ENCODE peak calls at places on chromosomes 6 and 20, in nine cellular contexts. R is NCI-H524 treated with DMSO at 0.1 percent for 48 hours; J is iPS DF 19.7; Q is GM23248; G is activated T-helper 1 cell treated with anti-CD3 and anti-CD28 coated beads, Interleukin-2, amount 50 U/mL, for 16 hours; D is HEK293T; Y is hepatocyte; C is GM03348; B is NCI-H1092 treated with DMSO at 0.1 percent for 48 hours. K is an unnamed sample.

GRCh38 chr20:13222319-13222716 is 1.2 kb downstream of the ISM1 start:
- DNase-seq in R (no peak), J (no peak), Q (no peak), G (no peak), D (no peak), Y (no peak), C (no peak), B (no peak), K (no peak)

GRCh38 chr6:25535302-25536225 is 116.5 kb upstream of the SCGN start:
- DNase-seq in R (no peak), J (no peak), Q (no peak), G (no peak), D (no peak), Y (no peak), C (no peak), B (no peak), K (no peak)

GRCh38 chr6:40719671-40720374 is 132.7 kb upstream of the LRFN2 start:
- DNase-seq in R (no peak), J (no peak), Q (peak), G (no peak), D (no peak), Y (peak), C (peak), B (no peak), K (no peak)

GRCh38 chr6:4759997-4760396 is 16.2 kb upstream of the CDYL start:
- DNase-seq in R (no peak), J (no peak), Q (no peak), G (no peak), D (no peak), Y (no peak), C (no peak), B (no peak), K (no peak)

GRCh38 chr6:132190815-132191175 is 210.5 kb downstream of the MOXD1 start:
- DNase-seq in R (no peak), J (no peak), Q (peak), G (no peak), D (no peak), Y (no peak), C (peak), B (no peak), K (no peak)

GRCh38 chr6:121187833-121188200 is 146.5 kb downstream of the TBC1D32 start:
- DNase-seq in R (no peak), J (no peak), Q (no peak), G (no peak), D (no peak), Y (no peak), C (no peak), B (no peak), K (no peak)

GRCh38 chr6:165893431-165893830 is 230.4 kb upstream of the PDE10A start:
- DNase-seq in R (no peak), J (no peak), Q (no peak), G (no peak), D (no peak), Y (no peak), C (no peak), B (no peak), K (no peak)

GRCh38 chr20:48722737-48723191 is 105.0 kb downstream of the PREX1 start:
- DNase-seq in R (no peak), J (no peak), Q (peak), G (no peak), D (no peak), Y (peak), C (peak), B (peak), K (no peak)

GRCh38 chr20:51636123-51636522 is 93.6 kb upstream of the NFATC2 start:
- DNase-seq in R (no peak), J (no peak), Q (no peak), G (peak), D (no peak), Y (no peak), C (no peak), B (no peak), K (no peak)

GRCh38 chr6:159416891-159417540 is 247.8 kb downstream of the FNDC1 start:
- DNase-seq in R (no peak), J (no peak), Q (peak), G (no peak), D (no peak), Y (no peak), C (no peak), B (no peak), K (no peak)

GRCh38 chr6:15876406-15876805 is 213.6 kb upstream of the DTNBP1 start:
- DNase-seq in R (no peak), J (no peak), Q (peak), G (no peak), D (no peak), Y (peak), C (no peak), B (no peak), K (no peak)

GRCh38 chr6:45476341-45476740 is 98.6 kb upstream of the SUPT3H start:
- DNase-seq in R (no peak), J (no peak), Q (no peak), G (no peak), D (no peak), Y (no peak), C (no peak), B (no peak), K (no peak)

GRCh38 chr6:149089508-149089907 is 228.0 kb upstream of the TAB2 start:
- DNase-seq in R (no peak), J (no peak), Q (no peak), G (no peak), D (no peak), Y (no peak), C (no peak), B (no peak), K (no peak)

GRCh38 chr6:109139109-109139508 is 43.8 kb downstream of the CEP57L1 start:
- DNase-seq in R (no peak), J (no peak), Q (peak), G (no peak), D (no peak), Y (no peak), C (peak), B (no peak), K (no peak)

GRCh38 chr20:32583581-32584045 is 1.5 kb downstream of the NOL4L start:
- DNase-seq in R (no peak), J (no peak), Q (no peak), G (no peak), D (no peak), Y (peak), C (peak), B (no peak), K (no peak)

GRCh38 chr6:125507987-125508655 is 206.4 kb upstream of the HDDC2 start:
- DNase-seq in R (peak), J (no peak), Q (peak), G (no peak), D (no peak), Y (peak), C (no peak), B (peak), K (no peak)

GRCh38 chr20:60976913-60977312 is 275.1 kb upstream of the CDH4 start:
- DNase-seq in R (no peak), J (no peak), Q (no peak), G (no peak), D (peak), Y (no peak), C (no peak), B (no peak), K (no peak)

GRCh38 chr6:28982476-28983266 is 22.4 kb downstream of the ZNF311 start:
- DNase-seq in R (peak), J (no peak), Q (peak), G (no peak), D (peak), Y (peak), C (peak), B (no peak), K (no peak)

GRCh38 chr6:151288711-151289398 is 49.1 kb downstream of the AKAP12 start:
- DNase-seq in R (no peak), J (no peak), Q (no peak), G (no peak), D (peak), Y (no peak), C (no peak), B (no peak), K (no peak)

GRCh38 chr6:52995913-52996685 is 1.0 kb upstream of the GSTA4 start:
- DNase-seq in R (peak), J (peak), Q (peak), G (peak), D (peak), Y (peak), C (no peak), B (peak), K (no peak)

GRCh38 chr6:32825966-32826365 is 9.2 kb upstream of the HLA-DOB start:
- DNase-seq in R (no peak), J (no peak), Q (peak), G (no peak), D (no peak), Y (no peak), C (peak), B (no peak), K (no peak)

GRCh38 chr6:138428943-138429616 is 25.1 kb downstream of the HEBP2 start:
- DNase-seq in R (no peak), J (no peak), Q (peak), G (no peak), D (peak), Y (peak), C (peak), B (peak), K (no peak)

GRCh38 chr20:61845276-61845675 is 220.4 kb downstream of the TAF4 start:
- DNase-seq in R (no peak), J (no peak), Q (no peak), G (no peak), D (no peak), Y (no peak), C (no peak), B (no peak), K (no peak)

GRCh38 chr6:3410385-3411360 is 46.2 kb downstream of the SLC22A23 start:
- DNase-seq in R (peak), J (peak), Q (peak), G (peak), D (peak), Y (peak), C (peak), B (peak), K (peak)

GRCh38 chr6:150915868-150916267 is 50.4 kb downstream of the MTHFD1L start:
- DNase-seq in R (no peak), J (no peak), Q (peak), G (no peak), D (no peak), Y (no peak), C (peak), B (no peak), K (no peak)

GRCh38 chr6:21749754-21750153 is 156.2 kb downstream of the SOX4 start:
- DNase-seq in R (peak), J (no peak), Q (no peak), G (no peak), D (peak), Y (no peak), C (no peak), B (peak), K (no peak)

GRCh38 chr6:154909821-154910220 is 85.3 kb upstream of the TIAM2 start:
- DNase-seq in R (no peak), J (no peak), Q (no peak), G (no peak), D (no peak), Y (no peak), C (peak), B (no peak), K (no peak)

GRCh38 chr20:17223553-17223952 is 3.3 kb upstream of the PCSK2 start:
- DNase-seq in R (no peak), J (no peak), Q (no peak), G (no peak), D (no peak), Y (no peak), C (no peak), B (peak), K (no peak)

GRCh38 chr20:14334306-14334930 is 3.0 kb downstream of the FLRT3 start:
- DNase-seq in R (peak), J (no peak), Q (peak), G (no peak), D (peak), Y (peak), C (peak), B (peak), K (peak)

GRCh38 chr20:62822788-62823651 is 6.2 kb downstream of the COL9A3 start:
- DNase-seq in R (peak), J (no peak), Q (peak), G (no peak), D (peak), Y (peak), C (peak), B (peak), K (no peak)